ENCODE peak calls at places on chromosomes 13 and 19, in eight cellular contexts. One of them, this sample, is unnamed. For H3K4me1, the result is how much of the 10 kb centered on the place peaks cover.

GRCh38 chr13:43180036-43180660 is 156.8 kb downstream of the DNAJC15 start:
- DNase-seq in spleen: no peak
- DNase-seq in K562: no peak
- DNase-seq in breast epithelium: no peak
- DNase-seq in H1: no peak
- DNase-seq in transverse colon: no peak
- DNase-seq in suprapubic skin: no peak
- DNase-seq in SK-N-SH: no peak
- DNase-seq in this sample: no peak

GRCh38 chr19:49880162-49880869 is 2.8 kb downstream of the TBC1D17 start:
- DNase-seq in spleen: no peak
- DNase-seq in K562: no peak
- DNase-seq in breast epithelium: no peak
- DNase-seq in H1: no peak
- DNase-seq in transverse colon: no peak
- DNase-seq in suprapubic skin: no peak
- DNase-seq in SK-N-SH: no peak
- DNase-seq in this sample: no peak

GRCh38 chr19:36213793-36214387 is 575 bp downstream of the ZNF565 start:
- DNase-seq in spleen: no peak
- DNase-seq in K562: peak
- DNase-seq in breast epithelium: no peak
- DNase-seq in H1: no peak
- DNase-seq in transverse colon: no peak
- DNase-seq in suprapubic skin: no peak
- DNase-seq in SK-N-SH: no peak
- DNase-seq in this sample: no peak

GRCh38 chr19:43534811-43535761 is 2.1 kb downstream of the ZNF575 start:
- DNase-seq in spleen: peak
- DNase-seq in K562: no peak
- DNase-seq in breast epithelium: peak
- DNase-seq in H1: peak
- DNase-seq in transverse colon: peak
- DNase-seq in suprapubic skin: peak
- DNase-seq in SK-N-SH: peak
- DNase-seq in this sample: no peak

GRCh38 chr19:15869109-15869555 is 28.7 kb downstream of the CYP4F2 start:
- DNase-seq in spleen: no peak
- DNase-seq in K562: peak
- DNase-seq in breast epithelium: no peak
- DNase-seq in H1: no peak
- DNase-seq in transverse colon: peak
- DNase-seq in suprapubic skin: no peak
- DNase-seq in SK-N-SH: peak
- DNase-seq in this sample: no peak

GRCh38 chr19:3528080-3528479 is 10.9 kb upstream of the TEKTIP1 start:
- DNase-seq in spleen: no peak
- DNase-seq in K562: no peak
- DNase-seq in breast epithelium: no peak
- DNase-seq in H1: no peak
- DNase-seq in transverse colon: no peak
- DNase-seq in suprapubic skin: no peak
- DNase-seq in SK-N-SH: no peak
- DNase-seq in this sample: no peak

GRCh38 chr13:83325454-83325853 is 556.8 kb downstream of the SLITRK1 start:
- DNase-seq in spleen: no peak
- DNase-seq in K562: no peak
- DNase-seq in breast epithelium: no peak
- DNase-seq in H1: no peak
- DNase-seq in transverse colon: no peak
- DNase-seq in suprapubic skin: no peak
- DNase-seq in SK-N-SH: no peak
- DNase-seq in this sample: no peak

GRCh38 chr19:1333789-1334188 is 48.1 kb downstream of the EFNA2 start:
- DNase-seq in spleen: no peak
- DNase-seq in K562: peak
- DNase-seq in breast epithelium: no peak
- DNase-seq in H1: no peak
- DNase-seq in transverse colon: no peak
- DNase-seq in suprapubic skin: no peak
- DNase-seq in SK-N-SH: no peak
- DNase-seq in this sample: no peak

GRCh38 chr13:37118002-37118401 is 12.5 kb upstream of the CSNK1A1L start:
- DNase-seq in spleen: no peak
- DNase-seq in K562: no peak
- DNase-seq in breast epithelium: no peak
- DNase-seq in H1: no peak
- DNase-seq in transverse colon: no peak
- DNase-seq in suprapubic skin: no peak
- DNase-seq in SK-N-SH: no peak
- DNase-seq in this sample: no peak

GRCh38 chr19:6738726-6739389 is 622 bp upstream of the TRIP10 start:
- DNase-seq in spleen: peak
- DNase-seq in K562: no peak
- DNase-seq in breast epithelium: no peak
- DNase-seq in H1: no peak
- DNase-seq in transverse colon: peak
- DNase-seq in suprapubic skin: peak
- DNase-seq in SK-N-SH: no peak
- DNase-seq in this sample: peak

DNA sequence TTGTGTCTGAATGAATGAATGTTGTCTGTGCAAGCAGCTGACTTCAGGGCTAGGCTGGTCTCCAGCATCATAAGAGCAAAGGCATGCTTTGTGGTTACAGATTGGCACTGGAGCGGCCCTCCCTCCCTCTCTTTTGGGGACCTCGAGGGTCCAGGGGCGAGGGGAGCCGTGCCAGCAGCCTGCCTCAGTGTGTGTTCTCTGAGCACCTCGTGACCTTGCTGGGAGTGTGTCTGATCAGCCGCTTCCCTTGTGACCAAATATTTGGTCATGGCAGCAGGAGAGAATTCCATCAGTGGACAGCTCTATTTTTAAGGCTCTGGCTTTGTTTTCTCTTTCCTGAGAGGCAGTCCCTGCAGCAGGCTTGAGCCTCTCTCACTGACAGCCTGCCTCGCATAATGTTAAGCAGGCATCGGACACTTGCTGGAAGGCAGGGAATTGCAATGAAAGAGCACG is 329.7 kb downstream of the UQCRFS1 start:
- DNase-seq in spleen: no peak
- DNase-seq in K562: no peak
- DNase-seq in breast epithelium: no peak
- DNase-seq in H1: no peak
- DNase-seq in transverse colon: no peak
- DNase-seq in suprapubic skin: peak
- DNase-seq in SK-N-SH: no peak
- DNase-seq in this sample: no peak
- H3K4me3 ChIP-seq in spleen: no peak
- H3K4me3 ChIP-seq in K562: no peak
- H3K4me3 ChIP-seq in breast epithelium: peak
- H3K4me3 ChIP-seq in H1: no peak
- H3K4me3 ChIP-seq in transverse colon: no peak
- H3K4me3 ChIP-seq in suprapubic skin: no peak
- H3K4me3 ChIP-seq in SK-N-SH: no peak
- H3K4me3 ChIP-seq in this sample: peak

GRCh38 chr19:33175156-33175782 is 18.9 kb upstream of the LRP3 start:
- DNase-seq in spleen: peak
- DNase-seq in K562: no peak
- DNase-seq in breast epithelium: no peak
- DNase-seq in H1: no peak
- DNase-seq in transverse colon: no peak
- DNase-seq in suprapubic skin: no peak
- DNase-seq in SK-N-SH: no peak
- DNase-seq in this sample: no peak

GRCh38 chr19:33171222-33171795 is 22.8 kb upstream of the LRP3 start:
- DNase-seq in spleen: no peak
- DNase-seq in K562: no peak
- DNase-seq in breast epithelium: no peak
- DNase-seq in H1: no peak
- DNase-seq in transverse colon: no peak
- DNase-seq in suprapubic skin: no peak
- DNase-seq in SK-N-SH: no peak
- DNase-seq in this sample: no peak

GRCh38 chr19:33174186-33174585 is 19.9 kb upstream of the LRP3 start:
- DNase-seq in spleen: peak
- DNase-seq in K562: no peak
- DNase-seq in breast epithelium: no peak
- DNase-seq in H1: no peak
- DNase-seq in transverse colon: no peak
- DNase-seq in suprapubic skin: no peak
- DNase-seq in SK-N-SH: no peak
- DNase-seq in this sample: no peak

GRCh38 chr19:33168528-33168927 is 25.6 kb upstream of the LRP3 start:
- DNase-seq in spleen: no peak
- DNase-seq in K562: no peak
- DNase-seq in breast epithelium: no peak
- DNase-seq in H1: no peak
- DNase-seq in transverse colon: no peak
- DNase-seq in suprapubic skin: no peak
- DNase-seq in SK-N-SH: no peak
- DNase-seq in this sample: no peak

GRCh38 chr19:33171916-33172359 is 22.2 kb upstream of the LRP3 start:
- DNase-seq in spleen: peak
- DNase-seq in K562: no peak
- DNase-seq in breast epithelium: no peak
- DNase-seq in H1: no peak
- DNase-seq in transverse colon: no peak
- DNase-seq in suprapubic skin: no peak
- DNase-seq in SK-N-SH: no peak
- DNase-seq in this sample: no peak
- H3K4me1 ChIP-seq in spleen: under half
- H3K4me1 ChIP-seq in K562: under half
- H3K4me1 ChIP-seq in breast epithelium: under half
- H3K4me1 ChIP-seq in H1: under half
- H3K4me1 ChIP-seq in transverse colon: under half
- H3K4me1 ChIP-seq in suprapubic skin: under half
- H3K4me1 ChIP-seq in SK-N-SH: under half
- H3K4me1 ChIP-seq in this sample: under half

DNA sequence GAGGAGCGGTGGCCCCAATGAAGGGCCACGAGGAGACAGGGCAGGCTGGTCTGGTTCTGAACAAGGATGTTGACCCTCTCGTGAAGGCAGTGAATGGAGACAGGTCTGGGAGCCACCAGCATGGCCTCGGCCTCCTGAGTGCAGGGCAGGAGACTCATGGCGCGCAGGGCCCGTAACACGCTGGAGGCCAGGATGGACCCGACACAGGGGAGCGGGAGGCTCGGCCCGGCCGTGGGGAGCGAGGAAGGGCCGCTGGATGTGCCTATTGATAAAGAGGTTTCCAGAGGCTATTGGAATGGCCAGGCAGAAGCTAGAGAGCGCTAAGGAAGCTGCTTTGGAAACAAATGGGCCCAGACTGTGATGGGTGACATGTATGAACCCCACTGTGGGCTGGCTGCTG is 132.5 kb downstream of the STK24 start:
- DNase-seq in spleen: no peak
- DNase-seq in K562: no peak
- DNase-seq in breast epithelium: no peak
- DNase-seq in H1: no peak
- DNase-seq in transverse colon: no peak
- DNase-seq in suprapubic skin: no peak
- DNase-seq in SK-N-SH: no peak
- DNase-seq in this sample: no peak
- TF ChIP-seq POLR2AphosphoS5 in spleen: no peak
- TF ChIP-seq POLR2AphosphoS5 in K562: no peak
- TF ChIP-seq POLR2AphosphoS5 in breast epithelium: no peak
- TF ChIP-seq POLR2AphosphoS5 in H1: no peak
- TF ChIP-seq POLR2AphosphoS5 in transverse colon: no peak
- TF ChIP-seq POLR2AphosphoS5 in suprapubic skin: no peak
- TF ChIP-seq POLR2AphosphoS5 in SK-N-SH: no peak
- TF ChIP-seq POLR2AphosphoS5 in this sample: no peak

DNA sequence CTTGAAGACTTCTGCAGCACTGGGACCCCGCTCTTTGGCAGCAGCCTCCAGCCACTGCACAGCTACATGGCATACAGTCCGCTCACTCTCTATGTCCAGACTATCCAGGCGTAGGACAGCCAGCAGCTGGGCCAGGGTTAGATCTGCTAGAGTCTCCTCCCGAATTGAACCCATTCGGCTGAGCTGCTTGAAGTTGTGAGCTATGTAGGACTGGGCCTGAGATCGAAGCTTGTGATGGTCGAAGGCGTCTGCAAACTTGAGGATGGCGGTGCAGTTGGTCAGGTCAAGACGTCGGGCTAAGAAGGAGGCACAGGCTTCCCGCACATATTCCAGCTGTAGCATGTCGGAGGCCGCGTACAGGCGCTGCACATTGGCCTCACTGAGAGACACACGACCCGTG is 900 bp downstream of the KBTBD7 start:
- DNase-seq in spleen: no peak
- DNase-seq in K562: no peak
- DNase-seq in breast epithelium: no peak
- DNase-seq in H1: no peak
- DNase-seq in transverse colon: no peak
- DNase-seq in suprapubic skin: no peak
- DNase-seq in SK-N-SH: no peak
- DNase-seq in this sample: no peak
- H3K4me3 ChIP-seq in spleen: peak
- H3K4me3 ChIP-seq in K562: no peak
- H3K4me3 ChIP-seq in breast epithelium: peak
- H3K4me3 ChIP-seq in H1: peak
- H3K4me3 ChIP-seq in transverse colon: peak
- H3K4me3 ChIP-seq in suprapubic skin: peak
- H3K4me3 ChIP-seq in SK-N-SH: peak
- H3K4me3 ChIP-seq in this sample: peak

GRCh38 chr13:77026255-77026782 is 640 bp downstream of the FBXL3 start:
- DNase-seq in spleen: peak
- DNase-seq in K562: peak
- DNase-seq in breast epithelium: peak
- DNase-seq in H1: no peak
- DNase-seq in transverse colon: peak
- DNase-seq in suprapubic skin: peak
- DNase-seq in SK-N-SH: peak
- DNase-seq in this sample: peak
- H3K4me1 ChIP-seq in spleen: half or more
- H3K4me1 ChIP-seq in K562: under half
- H3K4me1 ChIP-seq in breast epithelium: under half
- H3K4me1 ChIP-seq in H1: under half
- H3K4me1 ChIP-seq in transverse colon: under half
- H3K4me1 ChIP-seq in suprapubic skin: under half
- H3K4me1 ChIP-seq in SK-N-SH: under half
- H3K4me1 ChIP-seq in this sample: half or more

GRCh38 chr13:29428310-29428991 is 167.0 kb downstream of the SLC7A1 start:
- DNase-seq in spleen: no peak
- DNase-seq in K562: no peak
- DNase-seq in breast epithelium: no peak
- DNase-seq in H1: peak
- DNase-seq in transverse colon: no peak
- DNase-seq in suprapubic skin: no peak
- DNase-seq in SK-N-SH: peak
- DNase-seq in this sample: no peak
- TF ChIP-seq POLR2AphosphoS5 in spleen: no peak
- TF ChIP-seq POLR2AphosphoS5 in K562: no peak
- TF ChIP-seq POLR2AphosphoS5 in breast epithelium: no peak
- TF ChIP-seq POLR2AphosphoS5 in H1: no peak
- TF ChIP-seq POLR2AphosphoS5 in transverse colon: no peak
- TF ChIP-seq POLR2AphosphoS5 in suprapubic skin: no peak
- TF ChIP-seq POLR2AphosphoS5 in SK-N-SH: no peak
- TF ChIP-seq POLR2AphosphoS5 in this sample: no peak

GRCh38 chr19:48415395-48415794 is 21.9 kb downstream of the GRIN2D start:
- DNase-seq in spleen: peak
- DNase-seq in K562: peak
- DNase-seq in breast epithelium: no peak
- DNase-seq in H1: peak
- DNase-seq in transverse colon: peak
- DNase-seq in suprapubic skin: peak
- DNase-seq in SK-N-SH: peak
- DNase-seq in this sample: no peak
- H3K4me3 ChIP-seq in spleen: peak
- H3K4me3 ChIP-seq in K562: no peak
- H3K4me3 ChIP-seq in breast epithelium: peak
- H3K4me3 ChIP-seq in H1: no peak
- H3K4me3 ChIP-seq in transverse colon: peak
- H3K4me3 ChIP-seq in suprapubic skin: peak
- H3K4me3 ChIP-seq in SK-N-SH: no peak
- H3K4me3 ChIP-seq in this sample: peak

This sample was measured in vagina.